ENCODE peak calls at places on chromosome 5, in seven cellular contexts. L is spleen; T is CD8-positive, alpha-beta T cell; V is A549; M is HCT116; J is CD8-positive, alpha-beta memory T cell; Z is heart left ventricle. I is an unnamed sample. For H3K4me1, the result is how much of the 10 kb centered on the place peaks cover.

GRCh38 chr5:156326718-156327259 is at the start of gene SGCD:
- DNase-seq in L (no peak), T (no peak), V (peak), M (no peak), J (no peak), Z (peak), I (peak)

GRCh38 chr5:165808358-165808757 is 2302.9 kb downstream of the MAT2B start:
- DNase-seq in L (no peak), T (no peak), V (no peak), M (no peak), J (no peak), Z (no peak), I (no peak)

GRCh38 chr5:136192015-136192525 is 892 bp downstream of the SMIM32 start:
- DNase-seq in L (peak), T (no peak), V (no peak), M (no peak), J (no peak), Z (no peak), I (no peak)

GRCh38 chr5:136192526-136193395 is at the start of gene SMIM32:
- DNase-seq in L (peak), T (no peak), V (no peak), M (no peak), J (no peak), Z (peak), I (no peak)

GRCh38 chr5:160852049-160852448 is at the start of gene ATP10B:
- DNase-seq in L (no peak), T (no peak), V (no peak), M (no peak), J (no peak), Z (no peak), I (no peak)

GRCh38 chr5:170219615-170220014 is 13.2 kb upstream of the C5orf58 start:
- DNase-seq in L (no peak), T (no peak), V (peak), M (peak), J (no peak), Z (no peak), I (no peak)

GRCh38 chr5:179411161-179411841 is 66.0 kb upstream of the ADAMTS2 start:
- DNase-seq in L (no peak), T (no peak), V (no peak), M (no peak), J (no peak), Z (no peak), I (no peak)

GRCh38 chr5:2747372-2748179 is 3.9 kb downstream of the IRX2 start:
- DNase-seq in L (no peak), T (no peak), V (no peak), M (no peak), J (no peak), Z (no peak), I (no peak)

GRCh38 chr5:82104872-82105271 is 133.0 kb downstream of the ATG10 start:
- DNase-seq in L (no peak), T (no peak), V (no peak), M (no peak), J (no peak), Z (no peak), I (no peak)

GRCh38 chr5:10856646-10857332 is 95.8 kb upstream of the DAP start:
- DNase-seq in L (peak), T (no peak), V (peak), M (no peak), J (no peak), Z (peak), I (no peak)

GRCh38 chr5:82918311-82919031 is 158.7 kb downstream of the TMEM167A start:
- DNase-seq in L (no peak), T (no peak), V (no peak), M (peak), J (no peak), Z (no peak), I (no peak)

GRCh38 chr5:169161022-169161680 is 139.8 kb downstream of the SLIT3 start:
- DNase-seq in L (no peak), T (no peak), V (peak), M (no peak), J (no peak), Z (peak), I (peak)

GRCh38 chr5:145483211-145483610 is 351.9 kb downstream of the PRELID2 start:
- DNase-seq in L (no peak), T (no peak), V (peak), M (no peak), J (no peak), Z (no peak), I (no peak)

GRCh38 chr5:2704806-2705645 is 46.5 kb downstream of the IRX2 start:
- DNase-seq in L (no peak), T (no peak), V (no peak), M (no peak), J (no peak), Z (no peak), I (no peak)

GRCh38 chr5:38467353-38468040 is 88.9 kb downstream of the LIFR start:
- DNase-seq in L (no peak), T (no peak), V (no peak), M (no peak), J (no peak), Z (peak), I (no peak)

GRCh38 chr5:109718632-109719031 is 28.9 kb downstream of the MAN2A1 start:
- DNase-seq in L (no peak), T (no peak), V (no peak), M (no peak), J (no peak), Z (no peak), I (no peak)

GRCh38 chr5:116023619-116024018 is 8.7 kb upstream of the ARL14EPL start:
- DNase-seq in L (no peak), T (no peak), V (no peak), M (no peak), J (no peak), Z (no peak), I (no peak)

GRCh38 chr5:128021411-128021810 is 62.2 kb upstream of the SLC12A2 start:
- DNase-seq in L (no peak), T (no peak), V (no peak), M (no peak), J (no peak), Z (no peak), I (no peak)

GRCh38 chr5:167769846-167770420 is 521.5 kb upstream of the WWC1 start:
- DNase-seq in L (no peak), T (no peak), V (no peak), M (no peak), J (no peak), Z (no peak), I (no peak)

GRCh38 chr5:134555889-134556311 is 30.4 kb downstream of the JADE2 start:
- DNase-seq in L (peak), T (peak), V (peak), M (peak), J (peak), Z (no peak), I (no peak)

GRCh38 chr5:14946813-14947640 is 75.4 kb upstream of the ANKH start:
- DNase-seq in L (no peak), T (peak), V (peak), M (peak), J (no peak), Z (no peak), I (no peak)

GRCh38 chr5:108884736-108885135 is 137.0 kb downstream of the FER start:
- DNase-seq in L (no peak), T (no peak), V (peak), M (no peak), J (no peak), Z (peak), I (no peak)

GRCh38 chr5:167634432-167634831 is 657.0 kb upstream of the WWC1 start:
- DNase-seq in L (no peak), T (no peak), V (peak), M (no peak), J (no peak), Z (no peak), I (no peak)

GRCh38 chr5:26282190-26282589 is 756.2 kb downstream of the CDH9 start:
- DNase-seq in L (no peak), T (no peak), V (no peak), M (no peak), J (no peak), Z (no peak), I (no peak)

GRCh38 chr5:14506661-14507060 is 74.9 kb upstream of the OTULINL start:
- DNase-seq in L (no peak), T (no peak), V (no peak), M (no peak), J (no peak), Z (no peak), I (no peak)

GRCh38 chr5:218457-219289 is 553 bp downstream of the SDHA start:
- DNase-seq in L (peak), T (peak), V (peak), M (no peak), J (peak), Z (no peak), I (no peak)

GRCh38 chr5:129460121-129460950 is at the start of gene ADAMTS19:
- DNase-seq in L (no peak), T (no peak), V (peak), M (no peak), J (no peak), Z (no peak), I (no peak)

GRCh38 chr5:8993031-8993430 is 552.8 kb downstream of the SEMA5A start:
- DNase-seq in L (no peak), T (no peak), V (peak), M (no peak), J (no peak), Z (no peak), I (no peak)

GRCh38 chr5:116521173-116521872 is 53.3 kb downstream of the SEMA6A start:
- DNase-seq in L (no peak), T (no peak), V (no peak), M (no peak), J (no peak), Z (peak), I (no peak)

GRCh38 chr5:57338068-57338848 is 144.4 kb downstream of the ACTBL2 start:
- DNase-seq in L (no peak), T (no peak), V (peak), M (peak), J (no peak), Z (no peak), I (no peak)

GRCh38 chr5:175120412-175120811 is 323.6 kb downstream of the DRD1 start:
- DNase-seq in L (no peak), T (no peak), V (no peak), M (no peak), J (no peak), Z (no peak), I (no peak)

GRCh38 chr5:14160116-14160515 is 17.0 kb downstream of the TRIO start:
- DNase-seq in L (no peak), T (no peak), V (no peak), M (no peak), J (no peak), Z (no peak), I (no peak)

GRCh38 chr5:51286046-51286445 is 97.2 kb upstream of the ISL1 start:
- DNase-seq in L (no peak), T (no peak), V (no peak), M (no peak), J (no peak), Z (no peak), I (no peak)

GRCh38 chr5:133400120-133400519 is 212.2 kb downstream of the FSTL4 start:
- DNase-seq in L (peak), T (no peak), V (no peak), M (no peak), J (no peak), Z (no peak), I (no peak)

GRCh38 chr5:151023651-151024050 is 3.3 kb downstream of the GPX3 start:
- DNase-seq in L (no peak), T (no peak), V (no peak), M (no peak), J (no peak), Z (peak), I (peak)

GRCh38 chr5:36654598-36654997 is 48.2 kb downstream of the SLC1A3 start:
- DNase-seq in L (no peak), T (no peak), V (no peak), M (no peak), J (no peak), Z (no peak), I (no peak)

GRCh38 chr5:54178991-54179390 is 131.4 kb downstream of the ARL15 start:
- DNase-seq in L (no peak), T (no peak), V (no peak), M (no peak), J (no peak), Z (no peak), I (no peak)

GRCh38 chr5:54180616-54181015 is 129.8 kb downstream of the ARL15 start:
- DNase-seq in L (no peak), T (no peak), V (no peak), M (no peak), J (no peak), Z (no peak), I (no peak)

GRCh38 chr5:54176066-54176835 is 134.1 kb downstream of the ARL15 start:
- DNase-seq in L (no peak), T (no peak), V (no peak), M (no peak), J (no peak), Z (no peak), I (no peak)

GRCh38 chr5:54178207-54178606 is 132.2 kb downstream of the ARL15 start:
- DNase-seq in L (no peak), T (no peak), V (no peak), M (no peak), J (no peak), Z (no peak), I (no peak)

DNA sequence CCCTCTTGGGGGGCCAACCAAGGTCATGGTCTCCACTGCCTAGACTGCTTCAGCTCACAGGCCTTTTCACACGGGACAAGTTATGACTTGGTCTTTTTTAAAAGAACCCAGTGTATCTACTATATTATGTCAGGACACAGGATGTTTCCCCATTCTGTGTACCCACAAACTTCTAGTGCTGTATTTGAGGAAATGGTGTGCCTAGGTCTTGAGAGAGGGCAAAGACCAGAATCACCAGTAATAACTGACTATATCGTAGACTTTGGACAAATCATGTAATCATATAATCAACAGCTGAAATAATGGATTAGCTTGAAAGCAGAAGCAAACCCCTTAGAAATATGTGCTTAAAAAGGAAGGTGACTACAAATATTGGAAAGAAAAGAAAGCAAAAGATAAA is 133.3 kb downstream of the ARL15 start:
- DNase-seq in L (no peak), T (no peak), V (no peak), M (no peak), J (no peak), Z (no peak), I (no peak)
- H3K4me1 ChIP-seq in L (under half), T (under half), V (under half), M (under half), J (under half), Z (under half), I (under half)

GRCh38 chr5:73897886-73898285 is 271.9 kb downstream of the ARHGEF28 start:
- DNase-seq in L (no peak), T (no peak), V (no peak), M (no peak), J (no peak), Z (peak), I (no peak)
- H3K4me1 ChIP-seq in L (under half), T (under half), V (under half), M (under half), J (under half), Z (under half), I (under half)

GRCh38 chr5:96651948-96652753 is 10.0 kb upstream of the CAST start:
- DNase-seq in L (no peak), T (no peak), V (peak), M (no peak), J (no peak), Z (no peak), I (no peak)
- H3K4me1 ChIP-seq in L (under half), T (under half), V (half or more), M (under half), J (under half), Z (under half), I (under half)

DNA sequence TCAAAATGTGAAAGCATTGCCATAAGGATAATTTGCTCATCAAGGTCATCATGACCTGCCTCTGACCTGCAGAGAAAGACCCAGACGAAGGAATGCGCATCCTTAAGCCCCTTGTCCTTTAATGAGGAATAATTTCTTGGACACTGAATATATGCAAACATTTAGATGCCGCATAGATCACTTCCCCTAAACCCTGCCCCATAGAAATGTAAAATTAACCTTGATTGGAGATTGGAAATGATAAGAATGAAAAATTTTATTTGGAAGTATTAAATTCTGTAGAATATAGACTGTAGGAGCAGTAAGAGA is 233.1 kb downstream of the ARHGAP26 start:
- DNase-seq in L (no peak), T (no peak), V (no peak), M (no peak), J (no peak), Z (no peak), I (no peak)
- H3K4me1 ChIP-seq in L (half or more), T (under half), V (under half), M (under half), J (half or more), Z (under half), I (under half)